ENCODE peak calls at places on chromosomes 4 and X, in six cellular contexts. O, R, D, A, Q and J are unnamed samples.
A peak's percentile ranks its signal among the peaks of the same experiment; 100 is the strongest.

GRCh38 chr4:99859618-99860017 is 34.6 kb downstream of the LAMTOR3 start:
- DNase-seq in O (no peak), A (no peak), Q (no peak), D (no peak), R (no peak), J (no peak)

GRCh38 chr4:151031831-151032605 is 16.9 kb upstream of the LRBA start:
- DNase-seq in O (no peak), R (no peak), D (peak; percentile 55), A (peak; percentile 20), Q (no peak), J (no peak)

GRCh38 chr4:90187148-90187884 is 60.1 kb downstream of the CCSER1 start:
- DNase-seq in A (no peak), D (no peak), R (no peak), O (no peak), Q (no peak), J (peak; percentile 62)

GRCh38 chr4:57710053-57710452 is 599.9 kb upstream of the IGFBP7 start:
- DNase-seq in Q (no peak), A (no peak), O (no peak), R (no peak), D (no peak), J (no peak)

GRCh38 chrX:136147966-136148365 is 633 bp downstream of the FHL1 start:
- DNase-seq in D (no peak), A (peak; percentile 21), R (no peak), O (no peak), Q (no peak), J (no peak)

GRCh38 chrX:572490-573124 is 58.0 kb upstream of the SHOX start:
- DNase-seq in D (no peak), R (no peak), Q (no peak), A (no peak), O (no peak), J (no peak)

GRCh38 chrX:40646489-40647306 is 663 bp downstream of the CXorf38 start:
- DNase-seq in A (peak; percentile 50), D (peak; percentile 25), O (peak; percentile 8), R (no peak), Q (peak; percentile 9), J (peak; percentile 1)

GRCh38 chr4:11367371-11367770 is 61.3 kb downstream of the HS3ST1 start:
- DNase-seq in Q (no peak), A (no peak), D (no peak), R (no peak), O (peak; percentile 83), J (no peak)

GRCh38 chrX:126165721-126166401 is at the start of gene DCAF12L2:
- DNase-seq in Q (no peak), A (peak; percentile 0), O (no peak), D (no peak), R (no peak), J (no peak)

GRCh38 chrX:102067966-102068723 is 57.3 kb upstream of the TCEAL2 start:
- DNase-seq in O (peak; percentile 30), Q (peak; percentile 13), D (peak; percentile 5), R (peak; percentile 4), A (peak; percentile 60), J (peak; percentile 9)

GRCh38 chr4:52577285-52577968 is 81.7 kb downstream of the USP46 start:
- DNase-seq in A (no peak), O (no peak), Q (no peak), R (no peak), D (peak; percentile 61), J (no peak)

GRCh38 chr4:158411180-158411721 is 110.4 kb upstream of the RXFP1 start:
- DNase-seq in O (no peak), A (peak; percentile 2), Q (no peak), D (no peak), R (no peak), J (no peak)

GRCh38 chr4:105057370-105058096 is 89.1 kb upstream of the TET2 start:
- DNase-seq in R (no peak), A (no peak), Q (no peak), D (no peak), O (no peak), J (no peak)

GRCh38 chrX:44953734-44954502 is 80.9 kb downstream of the KDM6A start:
- DNase-seq in O (no peak), Q (no peak), R (no peak), D (no peak), A (no peak), J (no peak)

GRCh38 chr4:177204126-177204525 is 105.5 kb upstream of the NEIL3 start:
- DNase-seq in Q (no peak), A (no peak), D (no peak), R (no peak), O (no peak), J (no peak)

GRCh38 chr4:16967722-16968121 is 69.3 kb upstream of the LDB2 start:
- DNase-seq in R (peak; percentile 7), D (no peak), A (peak; percentile 50), O (peak; percentile 3), Q (no peak), J (no peak)

GRCh38 chrX:13692771-13693231 is 3.9 kb downstream of the RAB9A start:
- DNase-seq in A (no peak), R (no peak), Q (no peak), O (no peak), D (no peak), J (no peak)

GRCh38 chr4:2364654-2365053 is 53.8 kb downstream of the ZFYVE28 start:
- DNase-seq in A (no peak), O (no peak), R (no peak), Q (peak; percentile 58), D (no peak), J (no peak)

GRCh38 chr4:177242651-177243296 is 66.9 kb upstream of the NEIL3 start:
- DNase-seq in D (no peak), Q (no peak), A (peak; percentile 43), O (no peak), R (no peak), J (no peak)

GRCh38 chr4:139786494-139787354 is 121.1 kb downstream of the MGST2 start:
- DNase-seq in R (no peak), D (no peak), A (no peak), O (no peak), Q (no peak), J (no peak)

GRCh38 chr4:88880501-88881226 is 176.3 kb downstream of the FAM13A start:
- DNase-seq in O (no peak), D (no peak), R (no peak), Q (no peak), A (no peak), J (no peak)

GRCh38 chrX:13046035-13046851 is 1.8 kb upstream of the FAM9C start:
- DNase-seq in R (no peak), O (no peak), D (no peak), A (no peak), Q (no peak), J (no peak)

GRCh38 chr4:173168396-173169177 is at the start of gene GALNT7:
- DNase-seq in Q (peak; percentile 59), R (no peak), O (peak; percentile 60), D (peak; percentile 70), A (peak; percentile 75), J (peak; percentile 40)

GRCh38 chr4:38673109-38673978 is 9.3 kb downstream of the KLF3 start:
- DNase-seq in D (no peak), Q (no peak), O (no peak), R (no peak), A (peak; percentile 69), J (peak; percentile 30)

GRCh38 chrX:149513713-149514427 is 8.8 kb upstream of the IDS start:
- DNase-seq in O (no peak), R (no peak), Q (no peak), A (no peak), D (peak; percentile 44), J (no peak)

GRCh38 chr4:53616219-53616618 is 24.9 kb upstream of the LNX1 start:
- DNase-seq in Q (no peak), O (no peak), R (no peak), D (no peak), A (no peak), J (no peak)

GRCh38 chrX:103565752-103566151 is 19.6 kb upstream of the TCEAL4 start:
- DNase-seq in A (peak; percentile 54), D (peak; percentile 79), Q (no peak), R (peak; percentile 1), O (no peak), J (no peak)

GRCh38 chr4:82562553-82562854 is 716 bp upstream of the TMEM150C start:
- DNase-seq in R (no peak), D (no peak), O (no peak), A (no peak), Q (no peak), J (no peak)

GRCh38 chr4:148214529-148215166 is 227.6 kb downstream of the NR3C2 start:
- DNase-seq in O (no peak), A (peak; percentile 72), Q (no peak), R (no peak), D (peak; percentile 77), J (no peak)

GRCh38 chr4:26434030-26434639 is 56.1 kb downstream of the CCKAR start:
- DNase-seq in O (no peak), D (peak; percentile 85), Q (no peak), R (no peak), A (peak; percentile 55), J (no peak)

GRCh38 chrX:154987940-154988339 is 34.6 kb downstream of the F8 start:
- DNase-seq in D (no peak), O (no peak), A (no peak), Q (no peak), R (no peak), J (no peak)

GRCh38 chr4:175947117-175947722 is 118.4 kb upstream of the WDR17 start:
- DNase-seq in R (peak; percentile 4), A (peak; percentile 67), Q (no peak), O (peak; percentile 50), D (peak; percentile 19), J (no peak)

GRCh38 chr4:152454398-152455011 is 81.4 kb downstream of the FBXW7 start:
- DNase-seq in D (peak; percentile 20), R (no peak), O (peak; percentile 13), Q (no peak), A (peak; percentile 76), J (no peak)